ENCODE peak calls at places on chromosomes 4 and X, in six cellular contexts. One of them, this sample, is unnamed.

GRCh38 chr4:154738426-154738825 is 5.4 kb upstream of the LRAT start:
- DNase-seq in mesenchymal stem cell: no peak
- DNase-seq in neural progenitor cell: peak; percentile 46
- DNase-seq in MM.1S: no peak
- DNase-seq in mammary epithelial cell: peak; percentile 85
- DNase-seq in right lobe of liver: no peak
- DNase-seq in this sample: peak; percentile 67

GRCh38 chrX:6660567-6661252 is 125.8 kb upstream of the VCX3A start:
- DNase-seq in neural progenitor cell: no peak
- DNase-seq in MM.1S: no peak
- DNase-seq in mammary epithelial cell: peak; percentile 72
- DNase-seq in right lobe of liver: no peak
- DNase-seq in mesenchymal stem cell: no peak
- DNase-seq in this sample: peak; percentile 76

GRCh38 chr4:155566241-155566823 is 100.3 kb upstream of the GUCY1A1 start:
- DNase-seq in right lobe of liver: no peak
- DNase-seq in neural progenitor cell: no peak
- DNase-seq in mammary epithelial cell: peak; percentile 48
- DNase-seq in MM.1S: no peak
- DNase-seq in mesenchymal stem cell: peak; percentile 21
- DNase-seq in this sample: no peak

GRCh38 chrX:63652086-63652775 is 132.8 kb downstream of the ARHGEF9 start:
- DNase-seq in mammary epithelial cell: no peak
- DNase-seq in mesenchymal stem cell: no peak
- DNase-seq in right lobe of liver: no peak
- DNase-seq in MM.1S: no peak
- DNase-seq in neural progenitor cell: no peak
- DNase-seq in this sample: no peak

GRCh38 chr4:2586502-2586901 is 50.1 kb downstream of the FAM193A start:
- DNase-seq in right lobe of liver: no peak
- DNase-seq in neural progenitor cell: no peak
- DNase-seq in MM.1S: no peak
- DNase-seq in mammary epithelial cell: no peak
- DNase-seq in mesenchymal stem cell: no peak
- DNase-seq in this sample: no peak

GRCh38 chr4:173917255-173917960 is 366.1 kb downstream of the FBXO8 start:
- DNase-seq in right lobe of liver: no peak
- DNase-seq in mesenchymal stem cell: peak; percentile 84
- DNase-seq in MM.1S: no peak
- DNase-seq in neural progenitor cell: no peak
- DNase-seq in mammary epithelial cell: no peak
- DNase-seq in this sample: no peak

GRCh38 chr4:145956288-145956890 is 17.8 kb upstream of the ZNF827 start:
- DNase-seq in neural progenitor cell: peak; percentile 60
- DNase-seq in MM.1S: peak; percentile 46
- DNase-seq in mesenchymal stem cell: peak; percentile 49
- DNase-seq in right lobe of liver: no peak
- DNase-seq in mammary epithelial cell: peak; percentile 25
- DNase-seq in this sample: no peak

GRCh38 chr4:15063341-15063740 is 61.1 kb downstream of the CPEB2 start:
- DNase-seq in MM.1S: no peak
- DNase-seq in right lobe of liver: no peak
- DNase-seq in mesenchymal stem cell: no peak
- DNase-seq in neural progenitor cell: no peak
- DNase-seq in mammary epithelial cell: no peak
- DNase-seq in this sample: no peak

GRCh38 chrX:107935200-107935599 is 47.0 kb downstream of the TEX13B start:
- DNase-seq in neural progenitor cell: no peak
- DNase-seq in mammary epithelial cell: peak; percentile 73
- DNase-seq in mesenchymal stem cell: peak; percentile 22
- DNase-seq in right lobe of liver: no peak
- DNase-seq in MM.1S: no peak
- DNase-seq in this sample: peak; percentile 70

GRCh38 chr4:15805583-15806517 is 27.7 kb downstream of the CD38 start:
- DNase-seq in neural progenitor cell: peak; percentile 78
- DNase-seq in mesenchymal stem cell: peak; percentile 64
- DNase-seq in mammary epithelial cell: peak; percentile 56
- DNase-seq in MM.1S: peak; percentile 74
- DNase-seq in right lobe of liver: no peak
- DNase-seq in this sample: peak; percentile 35

GRCh38 chr4:47531241-47531953 is 46.3 kb downstream of the ATP10D start:
- DNase-seq in mammary epithelial cell: peak; percentile 94
- DNase-seq in MM.1S: peak; percentile 93
- DNase-seq in mesenchymal stem cell: peak; percentile 83
- DNase-seq in right lobe of liver: no peak
- DNase-seq in neural progenitor cell: peak; percentile 70
- DNase-seq in this sample: peak; percentile 79

GRCh38 chr4:47945930-47946726 is 31.7 kb upstream of the NFXL1 start:
- DNase-seq in MM.1S: no peak
- DNase-seq in mammary epithelial cell: no peak
- DNase-seq in neural progenitor cell: no peak
- DNase-seq in mesenchymal stem cell: no peak
- DNase-seq in right lobe of liver: no peak
- DNase-seq in this sample: no peak

GRCh38 chr4:113979973-113980615 is 647 bp upstream of the ARSJ start:
- DNase-seq in mammary epithelial cell: peak; percentile 31
- DNase-seq in mesenchymal stem cell: peak; percentile 63
- DNase-seq in right lobe of liver: no peak
- DNase-seq in neural progenitor cell: no peak
- DNase-seq in MM.1S: no peak
- DNase-seq in this sample: no peak

GRCh38 chrX:130120321-130120731 is 10.0 kb upstream of the ELF4 start:
- DNase-seq in mesenchymal stem cell: peak; percentile 70
- DNase-seq in MM.1S: no peak
- DNase-seq in right lobe of liver: no peak
- DNase-seq in neural progenitor cell: peak; percentile 63
- DNase-seq in mammary epithelial cell: no peak
- DNase-seq in this sample: no peak

GRCh38 chrX:103376979-103377324 is 614 bp downstream of the BEX3 start:
- DNase-seq in mammary epithelial cell: no peak
- DNase-seq in MM.1S: no peak
- DNase-seq in right lobe of liver: peak; percentile 21
- DNase-seq in mesenchymal stem cell: peak; percentile 30
- DNase-seq in neural progenitor cell: peak; percentile 57
- DNase-seq in this sample: no peak

GRCh38 chr4:169996379-169997245 is 29.6 kb downstream of the MFAP3L start:
- DNase-seq in mesenchymal stem cell: no peak
- DNase-seq in right lobe of liver: no peak
- DNase-seq in MM.1S: no peak
- DNase-seq in neural progenitor cell: no peak
- DNase-seq in mammary epithelial cell: no peak
- DNase-seq in this sample: no peak

GRCh38 chrX:69503835-69504625 is at the start of gene NALF2:
- DNase-seq in mammary epithelial cell: peak; percentile 45
- DNase-seq in mesenchymal stem cell: peak; percentile 35
- DNase-seq in neural progenitor cell: peak; percentile 90
- DNase-seq in right lobe of liver: peak; percentile 51
- DNase-seq in MM.1S: peak; percentile 64
- DNase-seq in this sample: no peak

GRCh38 chr4:7627251-7628250 is 192.8 kb upstream of the PSAPL1 start:
- DNase-seq in MM.1S: no peak
- DNase-seq in right lobe of liver: no peak
- DNase-seq in mammary epithelial cell: no peak
- DNase-seq in mesenchymal stem cell: no peak
- DNase-seq in neural progenitor cell: no peak
- DNase-seq in this sample: no peak

GRCh38 chr4:116849620-116850019 is 235.8 kb downstream of the TRAM1L1 start:
- DNase-seq in right lobe of liver: no peak
- DNase-seq in mammary epithelial cell: no peak
- DNase-seq in neural progenitor cell: peak; percentile 35
- DNase-seq in MM.1S: no peak
- DNase-seq in mesenchymal stem cell: no peak
- DNase-seq in this sample: no peak

GRCh38 chrX:121851033-121851432 is 803.6 kb downstream of the GLUD2 start:
- DNase-seq in neural progenitor cell: no peak
- DNase-seq in right lobe of liver: no peak
- DNase-seq in mesenchymal stem cell: no peak
- DNase-seq in MM.1S: no peak
- DNase-seq in mammary epithelial cell: peak; percentile 34
- DNase-seq in this sample: no peak

GRCh38 chr4:76748649-76749048 is 149.3 kb downstream of the SOWAHB start:
- DNase-seq in mammary epithelial cell: no peak
- DNase-seq in mesenchymal stem cell: peak; percentile 37
- DNase-seq in right lobe of liver: peak; percentile 44
- DNase-seq in neural progenitor cell: peak; percentile 51
- DNase-seq in MM.1S: peak; percentile 21
- DNase-seq in this sample: no peak

GRCh38 chr4:113468165-113469022 is 293.1 kb downstream of the CAMK2D start:
- DNase-seq in mammary epithelial cell: peak; percentile 100
- DNase-seq in mesenchymal stem cell: peak; percentile 100
- DNase-seq in MM.1S: no peak
- DNase-seq in neural progenitor cell: peak; percentile 62
- DNase-seq in right lobe of liver: peak; percentile 66
- DNase-seq in this sample: peak; percentile 95

GRCh38 chr4:42865572-42866189 is 26.8 kb upstream of the GRXCR1 start:
- DNase-seq in mesenchymal stem cell: peak; percentile 47
- DNase-seq in mammary epithelial cell: peak; percentile 46
- DNase-seq in neural progenitor cell: peak; percentile 70
- DNase-seq in right lobe of liver: no peak
- DNase-seq in MM.1S: peak; percentile 59
- DNase-seq in this sample: no peak

GRCh38 chrX:43349363-43349762 is 306.7 kb upstream of the MAOA start:
- DNase-seq in right lobe of liver: no peak
- DNase-seq in mammary epithelial cell: peak; percentile 32
- DNase-seq in neural progenitor cell: peak; percentile 62
- DNase-seq in mesenchymal stem cell: peak; percentile 23
- DNase-seq in MM.1S: peak; percentile 44
- DNase-seq in this sample: peak; percentile 2

GRCh38 chr4:151302432-151302831 is 23.0 kb downstream of the SH3D19 start:
- DNase-seq in mesenchymal stem cell: peak; percentile 24
- DNase-seq in neural progenitor cell: no peak
- DNase-seq in mammary epithelial cell: no peak
- DNase-seq in right lobe of liver: no peak
- DNase-seq in MM.1S: no peak
- DNase-seq in this sample: no peak

GRCh38 chr4:184282895-184283654 is 65.4 kb upstream of the ENPP6 start:
- DNase-seq in neural progenitor cell: no peak
- DNase-seq in MM.1S: peak; percentile 88
- DNase-seq in right lobe of liver: no peak
- DNase-seq in mesenchymal stem cell: no peak
- DNase-seq in mammary epithelial cell: no peak
- DNase-seq in this sample: no peak

DNA sequence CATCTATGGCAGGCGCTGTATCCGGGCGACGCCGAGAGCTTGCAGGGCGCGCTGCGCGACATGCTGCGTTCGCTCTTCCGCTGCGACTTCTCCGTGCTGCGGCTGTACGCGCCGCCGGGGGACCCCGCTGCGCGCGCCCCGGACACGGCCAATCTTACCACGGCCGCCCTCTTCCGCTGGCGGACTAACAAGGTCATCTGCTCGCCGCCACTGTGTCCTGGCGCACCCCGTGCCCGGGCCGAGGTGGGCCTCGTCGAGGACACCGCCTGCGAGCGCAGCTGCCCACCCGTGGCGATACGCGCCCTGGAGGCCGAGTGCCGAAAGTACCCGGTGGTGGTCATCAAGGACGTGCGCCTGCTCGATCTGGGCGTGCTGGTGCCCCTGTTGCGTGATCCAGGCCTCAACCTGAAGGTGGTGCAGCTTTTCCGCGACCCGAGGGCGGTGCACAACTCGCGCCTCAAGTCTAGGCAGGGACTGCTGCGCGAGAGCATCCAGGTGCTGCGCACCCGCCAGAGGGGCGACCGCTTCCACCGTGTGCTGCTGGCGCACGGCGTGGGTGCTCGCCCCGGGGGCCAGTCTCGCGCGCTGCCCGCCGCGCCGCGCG is 874 bp downstream of the CHST7 start:
- DNase-seq in MM.1S: peak; percentile 25
- DNase-seq in mesenchymal stem cell: peak; percentile 37
- DNase-seq in mammary epithelial cell: peak; percentile 34
- DNase-seq in right lobe of liver: peak; percentile 32
- DNase-seq in neural progenitor cell: peak; percentile 24
- DNase-seq in this sample: no peak
- H3K4me1 ChIP-seq in MM.1S: peaks cover 12% of the 10 kb centered on the region
- H3K4me1 ChIP-seq in mesenchymal stem cell: peaks cover 13% of the 10 kb centered on the region
- H3K4me1 ChIP-seq in mammary epithelial cell: peaks cover 15% of the 10 kb centered on the region
- H3K4me1 ChIP-seq in right lobe of liver: no peaks in the 10 kb centered on the region
- H3K4me1 ChIP-seq in neural progenitor cell: no peaks in the 10 kb centered on the region
- H3K4me1 ChIP-seq in this sample: peaks cover 7% of the 10 kb centered on the region

GRCh38 chrX:29281078-29281742 is 694.0 kb downstream of the IL1RAPL1 start:
- DNase-seq in mesenchymal stem cell: no peak
- DNase-seq in MM.1S: no peak
- DNase-seq in right lobe of liver: no peak
- DNase-seq in mammary epithelial cell: no peak
- DNase-seq in neural progenitor cell: no peak
- DNase-seq in this sample: no peak
- H3K27me3 ChIP-seq in mesenchymal stem cell: no peaks in the 10 kb centered on the region
- H3K27me3 ChIP-seq in MM.1S: no peaks in the 10 kb centered on the region
- H3K27me3 ChIP-seq in right lobe of liver: no peaks in the 10 kb centered on the region
- H3K27me3 ChIP-seq in mammary epithelial cell: no peaks in the 10 kb centered on the region
- H3K27me3 ChIP-seq in neural progenitor cell: no peaks in the 10 kb centered on the region
- H3K27me3 ChIP-seq in this sample: no peaks in the 10 kb centered on the region

GRCh38 chrX:150693782-150694574 is 782 bp downstream of the MTMR1 start:
- DNase-seq in mesenchymal stem cell: peak; percentile 79
- DNase-seq in mammary epithelial cell: peak; percentile 95
- DNase-seq in neural progenitor cell: peak; percentile 52
- DNase-seq in MM.1S: peak; percentile 87
- DNase-seq in right lobe of liver: peak; percentile 66
- DNase-seq in this sample: peak; percentile 75

GRCh38 chrX:150690126-150690525 is 3.1 kb upstream of the MTMR1 start:
- DNase-seq in right lobe of liver: no peak
- DNase-seq in mammary epithelial cell: peak; percentile 89
- DNase-seq in neural progenitor cell: no peak
- DNase-seq in mesenchymal stem cell: peak; percentile 59
- DNase-seq in MM.1S: no peak
- DNase-seq in this sample: peak; percentile 76

GRCh38 chrX:150692837-150693781 is at the start of gene MTMR1:
- DNase-seq in mammary epithelial cell: no peak
- DNase-seq in mesenchymal stem cell: no peak
- DNase-seq in right lobe of liver: peak; percentile 56
- DNase-seq in neural progenitor cell: peak; percentile 68
- DNase-seq in MM.1S: peak; percentile 25
- DNase-seq in this sample: no peak

GRCh38 chrX:150694738-150695410 is 1.7 kb downstream of the MTMR1 start:
- DNase-seq in MM.1S: no peak
- DNase-seq in neural progenitor cell: peak; percentile 4
- DNase-seq in mesenchymal stem cell: no peak
- DNase-seq in right lobe of liver: no peak
- DNase-seq in mammary epithelial cell: no peak
- DNase-seq in this sample: no peak

DNA sequence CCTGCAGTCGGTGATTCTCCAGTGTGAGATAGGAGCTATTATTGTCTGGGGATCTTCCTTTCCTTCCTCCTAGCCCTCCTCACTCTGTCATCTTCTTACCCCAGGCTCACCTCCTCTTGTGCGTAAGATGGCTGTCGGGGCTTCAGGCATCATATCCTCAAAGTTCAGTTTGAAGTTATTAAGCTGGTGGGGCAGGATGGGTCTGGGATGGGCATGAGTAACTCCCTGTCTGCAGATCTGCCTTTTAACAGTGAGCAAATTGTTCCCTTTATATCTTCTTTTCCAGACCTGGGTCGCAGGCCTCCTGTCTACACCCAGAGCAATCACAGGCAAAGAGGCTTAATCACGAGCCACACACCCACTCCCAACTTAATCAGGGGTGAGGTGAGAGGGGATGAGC is 900 bp upstream of the MTMR1 start:
- DNase-seq in MM.1S: no peak
- DNase-seq in mammary epithelial cell: no peak
- DNase-seq in mesenchymal stem cell: no peak
- DNase-seq in neural progenitor cell: no peak
- DNase-seq in right lobe of liver: no peak
- DNase-seq in this sample: no peak
- H3K27ac ChIP-seq in MM.1S: no peak overlapping the region
- H3K27ac ChIP-seq in mammary epithelial cell: peak overlapping the region; percentile 53
- H3K27ac ChIP-seq in mesenchymal stem cell: peak overlapping the region; percentile 14
- H3K27ac ChIP-seq in neural progenitor cell: no peak overlapping the region
- H3K27ac ChIP-seq in right lobe of liver: no peak overlapping the region
- H3K27ac ChIP-seq in this sample: peak overlapping the region; percentile 84

GRCh38 chrX:77742788-77743476 is 43.1 kb downstream of the ATRX start:
- DNase-seq in mammary epithelial cell: no peak
- DNase-seq in MM.1S: no peak
- DNase-seq in right lobe of liver: no peak
- DNase-seq in neural progenitor cell: no peak
- DNase-seq in mesenchymal stem cell: no peak
- DNase-seq in this sample: no peak
- H3K4me1 ChIP-seq in mammary epithelial cell: no peaks in the 10 kb centered on the region
- H3K4me1 ChIP-seq in MM.1S: peaks cover 11% of the 10 kb centered on the region
- H3K4me1 ChIP-seq in right lobe of liver: no peaks in the 10 kb centered on the region
- H3K4me1 ChIP-seq in neural progenitor cell: no peaks in the 10 kb centered on the region
- H3K4me1 ChIP-seq in mesenchymal stem cell: peaks cover 9% of the 10 kb centered on the region
- H3K4me1 ChIP-seq in this sample: no peaks in the 10 kb centered on the region